ENCODE peak calls at places on chromosomes 12 and 14, in four cellular contexts. Q is nephron progenitor cell, U is GM12891, M is hypothalamus. F is an unnamed sample.

GRCh38 chr14:21069388-21070082 is 569 bp upstream of the ARHGEF40 start:
- DNase-seq in M (peak), U (no peak), Q (peak), F (no peak)

GRCh38 chr12:570949-571794 is 92.1 kb downstream of the NINJ2 start:
- DNase-seq in U (no peak), Q (peak), M (peak), F (peak)

GRCh38 chr14:100221419-100222218 is 17.3 kb upstream of the YY1 start:
- DNase-seq in M (no peak), U (no peak), Q (peak), F (peak)

GRCh38 chr12:15599266-15600037 is 189.7 kb downstream of the EPS8 start:
- DNase-seq in U (no peak), M (no peak), Q (no peak), F (peak)

GRCh38 chr14:100140452-100141132 is 18.9 kb downstream of the DEGS2 start:
- DNase-seq in M (no peak), U (no peak), Q (peak), F (no peak)

GRCh38 chr14:78202976-78203375 is 32.8 kb downstream of the NRXN3 start:
- DNase-seq in U (no peak), M (no peak), Q (no peak), F (no peak)

GRCh38 chr14:101875726-101876268 is 88.6 kb upstream of the DYNC1H1 start:
- DNase-seq in Q (no peak), U (no peak), M (no peak), F (no peak)

GRCh38 chr14:35985504-35986218 is 159.5 kb downstream of the BRMS1L start:
- DNase-seq in Q (no peak), U (no peak), M (no peak), F (no peak)

GRCh38 chr12:99334737-99335136 is 312.8 kb upstream of the GARIN6 start:
- DNase-seq in M (no peak), Q (no peak), U (no peak), F (no peak)

GRCh38 chr12:95258803-95259202 is 41.2 kb downstream of the VEZT start:
- DNase-seq in U (no peak), Q (no peak), M (no peak), F (no peak)

GRCh38 chr12:5487971-5488955 is 56.4 kb downstream of the NTF3 start:
- DNase-seq in U (no peak), Q (no peak), M (no peak), F (no peak)

GRCh38 chr12:88578274-88578673 is 2.0 kb downstream of the KITLG start:
- DNase-seq in M (no peak), Q (peak), U (no peak), F (peak)

GRCh38 chr12:29428630-29429029 is 47.7 kb upstream of the ERGIC2 start:
- DNase-seq in Q (no peak), M (no peak), U (no peak), F (peak)

GRCh38 chr12:1534708-1535107 is 59.7 kb downstream of the FBXL14 start:
- DNase-seq in Q (no peak), M (no peak), U (no peak), F (no peak)

GRCh38 chr14:56100556-56100955 is 17.7 kb upstream of the PELI2 start:
- DNase-seq in Q (no peak), M (no peak), U (no peak), F (no peak)

GRCh38 chr14:89669209-89669608 is 252.2 kb upstream of the FOXN3 start:
- DNase-seq in M (peak), Q (no peak), U (no peak), F (no peak)

GRCh38 chr14:64671591-64671990 is 32.6 kb upstream of the PLEKHG3 start:
- DNase-seq in M (no peak), U (no peak), Q (no peak), F (peak)

GRCh38 chr12:45660330-45660729 is 69.2 kb upstream of the ARID2 start:
- DNase-seq in U (no peak), Q (no peak), M (no peak), F (no peak)

GRCh38 chr14:89618821-89619551 is 202.0 kb upstream of the FOXN3 start:
- DNase-seq in M (peak), Q (peak), U (peak), F (no peak)

GRCh38 chr12:46386877-46387629 is 14.5 kb upstream of the SLC38A2 start:
- DNase-seq in Q (no peak), M (peak), U (no peak), F (no peak)

GRCh38 chr12:46963977-46964376 is 115.4 kb upstream of the PCED1B start:
- DNase-seq in M (no peak), U (no peak), Q (no peak), F (peak)

GRCh38 chr12:88496429-88497190 is 83.7 kb downstream of the KITLG start:
- DNase-seq in Q (no peak), M (no peak), U (no peak), F (no peak)

GRCh38 chr12:64544796-64545382 is 65.4 kb upstream of the RASSF3 start:
- DNase-seq in M (no peak), Q (no peak), U (no peak), F (no peak)

F was measured in stromal cell of bone marrow.